ENCODE peak calls at places on chromosome 21, in five cellular contexts. C is spleen, Z is sigmoid colon, Q is stomach, Y is breast epithelium. K is an unnamed sample. For H3K4me1, the result is how much of the 10 kb centered on the place peaks cover.

GRCh38 chr21:21074305-21074704 is 76.1 kb downstream of the NCAM2 start:
- DNase-seq in Z (no peak), C (no peak), Y (no peak), Q (no peak), K (no peak)

GRCh38 chr21:17436626-17437111 is 76.2 kb upstream of the CXADR start:
- DNase-seq in C (no peak), Z (no peak), Y (no peak), Q (no peak), K (no peak)

GRCh38 chr21:43826623-43826974 is 37.2 kb downstream of the RRP1 start:
- DNase-seq in Z (no peak), C (peak), Q (no peak), Y (no peak), K (no peak)

GRCh38 chr21:15159382-15160020 is 94.7 kb upstream of the NRIP1 start:
- DNase-seq in Y (no peak), C (no peak), Z (no peak), Q (no peak), K (no peak)

GRCh38 chr21:43645414-43645891 is 13.8 kb downstream of the HSF2BP start:
- DNase-seq in Q (peak), Z (peak), Y (peak), C (no peak), K (no peak)

GRCh38 chr21:36816556-36817130 is 117.7 kb downstream of the SIM2 start:
- DNase-seq in Y (no peak), Z (no peak), Q (no peak), C (no peak), K (no peak)

GRCh38 chr21:28704746-28705145 is 287.9 kb downstream of the LTN1 start:
- DNase-seq in Z (no peak), Q (no peak), C (no peak), Y (peak), K (no peak)

GRCh38 chr21:34620084-34620665 is 5.3 kb upstream of the RCAN1 start:
- DNase-seq in C (no peak), Q (no peak), Y (no peak), Z (no peak), K (no peak)

GRCh38 chr21:33427051-33427450 is 23.8 kb downstream of the IFNGR2 start:
- DNase-seq in Z (no peak), Y (no peak), Q (no peak), C (no peak), K (no peak)

GRCh38 chr21:32994305-32994704 is 31.4 kb upstream of the OLIG2 start:
- DNase-seq in Q (no peak), Y (no peak), C (no peak), Z (no peak), K (no peak)

GRCh38 chr21:29347274-29347681 is 48.6 kb downstream of the BACH1 start:
- DNase-seq in Z (no peak), Q (no peak), C (no peak), Y (no peak), K (no peak)

GRCh38 chr21:20996421-20997307 is 1.5 kb upstream of the NCAM2 start:
- DNase-seq in C (no peak), Y (no peak), Q (no peak), Z (no peak), K (no peak)

GRCh38 chr21:27423073-27423472 is 456.2 kb upstream of the ADAMTS5 start:
- DNase-seq in Q (peak), C (no peak), Y (peak), Z (peak), K (no peak)

GRCh38 chr21:17901458-17902092 is 82.4 kb upstream of the C21orf91 start:
- DNase-seq in Q (no peak), Z (no peak), C (no peak), Y (no peak), K (no peak)

GRCh38 chr21:38236232-38236631 is 20.6 kb upstream of the KCNJ15 start:
- DNase-seq in Q (no peak), C (no peak), Z (no peak), Y (no peak), K (no peak)
- H3K4me1 ChIP-seq in Q (under half), C (under half), Z (under half), Y (under half), K (under half)

DNA sequence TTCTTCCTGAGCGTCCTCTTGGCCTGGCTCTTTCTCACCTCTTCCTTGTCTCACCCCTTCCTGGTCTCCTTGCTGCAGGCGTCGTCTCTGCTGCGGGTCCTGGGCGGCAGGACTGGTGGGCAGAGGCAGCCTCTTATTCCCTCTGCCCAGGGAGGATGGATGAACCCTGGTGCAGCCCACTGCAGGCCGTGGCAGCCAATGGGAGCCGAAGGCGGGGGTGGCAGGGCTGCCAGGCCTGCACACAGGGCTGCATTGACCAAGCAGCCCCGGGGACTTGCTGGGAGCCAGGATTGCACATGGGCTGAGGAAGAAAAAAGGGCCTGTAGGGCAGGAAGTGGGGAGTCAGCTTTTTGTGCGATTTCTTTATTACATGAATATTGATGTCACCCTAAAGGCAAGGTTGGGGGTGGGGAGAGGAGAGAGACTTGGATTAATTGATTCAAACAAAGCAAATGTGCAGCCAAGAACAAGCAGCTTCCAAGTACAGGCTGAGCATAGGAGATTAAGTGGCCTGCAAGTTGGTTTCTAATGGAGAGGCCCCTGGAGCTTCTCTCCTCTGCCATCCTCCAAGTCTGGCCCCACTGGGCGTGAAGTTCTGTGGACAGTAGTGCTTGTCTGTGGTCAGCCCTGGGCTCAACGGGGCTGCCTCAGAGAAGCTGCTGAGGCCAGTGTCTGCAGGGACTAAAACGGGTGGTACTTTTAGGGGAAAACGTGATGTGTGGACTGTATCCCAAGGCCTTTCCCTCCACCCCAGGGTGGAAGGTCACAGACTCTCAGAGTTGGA is at the start of gene S100B:
- DNase-seq in Q (no peak), Y (peak), C (no peak), Z (peak), K (no peak)
- TF ChIP-seq POLR2A in Q (no peak), Y (no peak), C (no peak), Z (peak), K (no peak)

GRCh38 chr21:44896561-44897286 is 23.2 kb upstream of the PTTG1IP start:
- DNase-seq in Z (no peak), Q (no peak), C (peak), Y (no peak), K (no peak)
- TF ChIP-seq POLR2AphosphoS5 in Z (no peak), Q (no peak), C (peak), Y (no peak), K (no peak)

GRCh38 chr21:41929248-41929647 is 24.6 kb downstream of the C2CD2 start:
- DNase-seq in Q (no peak), Y (no peak), C (peak), Z (peak), K (no peak)
- H3K4me1 ChIP-seq in Q (half or more), Y (under half), C (half or more), Z (under half), K (half or more)

GRCh38 chr21:41247976-41248545 is 68.5 kb upstream of the FAM3B start:
- DNase-seq in C (no peak), Z (no peak), Y (no peak), Q (no peak), K (peak)

GRCh38 chr21:41249476-41249875 is 67.1 kb upstream of the FAM3B start:
- DNase-seq in Q (no peak), Z (no peak), C (no peak), Y (no peak), K (no peak)

GRCh38 chr21:41247561-41247968 is 69.0 kb upstream of the FAM3B start:
- DNase-seq in Z (no peak), Y (no peak), Q (peak), C (no peak), K (peak)

GRCh38 chr21:41251961-41252642 is 64.5 kb upstream of the FAM3B start:
- DNase-seq in Y (no peak), Q (no peak), Z (no peak), C (no peak), K (peak)

GRCh38 chr21:41250519-41250918 is 66.1 kb upstream of the FAM3B start:
- DNase-seq in Y (peak), Z (no peak), Q (peak), C (no peak), K (no peak)
- TF ChIP-seq POLR2A in Y (no peak), Z (no peak), Q (no peak), C (no peak), K (no peak)

DNA sequence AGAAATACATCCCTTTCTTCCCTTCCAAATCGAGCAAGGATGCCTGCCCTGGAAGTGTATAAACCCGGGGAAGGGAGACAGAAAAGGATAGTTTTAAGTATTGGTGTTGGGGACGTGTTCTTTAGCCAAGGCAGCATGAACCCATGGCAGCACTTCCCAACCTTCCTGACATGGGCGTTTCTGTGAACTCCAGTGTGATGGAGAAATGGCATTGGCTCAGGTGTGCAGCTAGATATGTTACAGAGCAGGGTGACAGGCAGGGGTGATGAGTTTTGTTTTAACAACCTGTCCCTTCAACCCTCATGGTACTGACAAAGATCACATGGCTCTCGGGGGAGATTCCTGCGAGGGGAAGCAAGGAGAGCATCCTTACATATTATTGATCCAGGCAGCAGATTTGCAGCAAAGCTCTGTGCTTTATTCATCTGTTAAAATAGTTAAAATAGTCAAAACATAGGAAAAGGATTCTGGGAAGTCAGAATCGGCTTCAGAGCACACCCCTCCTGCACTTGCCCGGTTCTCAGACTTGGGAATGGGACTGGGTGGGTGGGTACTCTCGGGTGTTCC is 4.0 kb downstream of the MX1 start:
- DNase-seq in Q (no peak), C (no peak), Z (no peak), Y (no peak), K (peak)
- TF ChIP-seq POLR2AphosphoS5 in Q (no peak), C (no peak), Z (no peak), Y (no peak), K (no peak)